ENCODE peak calls at places on chromosomes 13 and 19, in nine cellular contexts. R is pancreas; F is T-cell; N is CD4-positive, alpha-beta T cell; M is tibial artery; I is left ventricle myocardium inferior; V is NCI-H345; O is GM04503; P is Calu3. A is an unnamed sample.

GRCh38 chr13:94708031-94708571 is 4.2 kb downstream of the SOX21 start:
- DNase-seq in V (peak), P (no peak), N (no peak), M (no peak), F (no peak), I (no peak), R (no peak), O (no peak), A (no peak)

GRCh38 chr19:47263169-47263560 is 6.8 kb downstream of the CCDC9 start:
- DNase-seq in F (no peak), P (no peak), N (no peak), V (no peak), O (no peak), R (no peak), I (no peak), M (no peak), A (no peak)

GRCh38 chr19:6577410-6578125 is 13.4 kb downstream of the CD70 start:
- DNase-seq in F (no peak), V (no peak), R (no peak), P (no peak), O (no peak), N (no peak), I (no peak), M (no peak), A (no peak)

GRCh38 chr13:65057986-65058385 is 2172.2 kb downstream of the PCDH9 start:
- DNase-seq in N (no peak), M (no peak), F (no peak), O (no peak), R (no peak), V (no peak), P (no peak), I (no peak), A (no peak)

GRCh38 chr13:50919291-50919690 is 9.7 kb downstream of the RNASEH2B start:
- DNase-seq in O (no peak), P (no peak), I (no peak), M (no peak), F (no peak), R (no peak), V (no peak), N (no peak), A (no peak)

GRCh38 chr13:114313061-114313860 is 1.0 kb upstream of the CHAMP1 start:
- DNase-seq in P (no peak), V (no peak), M (no peak), R (no peak), F (no peak), O (no peak), N (peak), I (no peak), A (no peak)

GRCh38 chr19:776549-776948 is 20.7 kb upstream of the PTBP1 start:
- DNase-seq in V (no peak), P (no peak), M (no peak), N (no peak), R (peak), I (no peak), F (no peak), O (no peak), A (no peak)

GRCh38 chr19:2475018-2475701 is 767 bp upstream of the GADD45B start:
- DNase-seq in M (peak), O (no peak), I (peak), P (peak), N (peak), R (peak), F (peak), V (peak), A (peak)

GRCh38 chr13:113565526-113566226 is 18.9 kb upstream of the TFDP1 start:
- DNase-seq in V (no peak), P (no peak), M (no peak), R (no peak), I (no peak), F (no peak), O (no peak), N (no peak), A (no peak)

GRCh38 chr13:79307866-79308298 is 98.2 kb downstream of the RBM26 start:
- DNase-seq in M (no peak), I (no peak), F (no peak), P (no peak), V (no peak), R (no peak), O (no peak), N (no peak), A (no peak)

GRCh38 chr13:110132178-110132975 is 174.6 kb downstream of the COL4A1 start:
- DNase-seq in I (no peak), P (no peak), M (no peak), R (no peak), V (peak), O (no peak), F (no peak), N (no peak), A (no peak)

GRCh38 chr19:41431426-41432386 is 4.5 kb upstream of the B3GNT8 start:
- DNase-seq in V (no peak), R (no peak), P (no peak), O (no peak), M (no peak), F (no peak), N (no peak), I (peak), A (peak)

GRCh38 chr19:17610384-17610783 is 54.9 kb downstream of the COLGALT1 start:
- DNase-seq in V (no peak), N (no peak), F (no peak), R (no peak), O (no peak), I (no peak), P (no peak), M (no peak), A (no peak)

GRCh38 chr19:29806098-29806866 is 5.5 kb upstream of the CCNE1 start:
- DNase-seq in I (peak), P (no peak), R (no peak), M (no peak), F (no peak), O (no peak), V (no peak), N (no peak), A (peak)